ENCODE peak calls at places on chromosomes 6 and 20, in six cellular contexts. Z is GM10248, I is AG09309, N is A549, M is RWPE2, W is suprapubic skin. J is an unnamed sample.

GRCh38 chr6:26309731-26310142 is 55.3 kb upstream of the BTN3A2 start:
- DNase-seq in M (no peak), Z (no peak), W (no peak), I (no peak), N (no peak), J (no peak)

GRCh38 chr6:105400501-105400900 is 2.4 kb downstream of the PREP start:
- DNase-seq in W (no peak), Z (no peak), I (no peak), N (no peak), M (no peak), J (no peak)

GRCh38 chr6:28907394-28907793 is 16.4 kb downstream of the TRIM27 start:
- DNase-seq in Z (no peak), M (no peak), W (no peak), N (no peak), I (peak), J (no peak)

GRCh38 chr20:45235995-45236394 is 14.8 kb downstream of the SEMG2 start:
- DNase-seq in M (peak), Z (no peak), N (no peak), W (no peak), I (no peak), J (no peak)

GRCh38 chr20:41293269-41294037 is 24.1 kb downstream of the ZHX3 start:
- DNase-seq in N (no peak), Z (no peak), I (no peak), W (no peak), M (no peak), J (no peak)

GRCh38 chr6:110053395-110054240 is 75.5 kb downstream of the GPR6 start:
- DNase-seq in I (peak), M (no peak), Z (peak), W (no peak), N (peak), J (no peak)

GRCh38 chr6:47934023-47934422 is 152.2 kb downstream of the OPN5 start:
- DNase-seq in W (no peak), I (no peak), N (no peak), Z (no peak), M (no peak), J (no peak)

GRCh38 chr20:58048096-58048702 is 180.3 kb downstream of the ANKRD60 start:
- DNase-seq in W (no peak), N (peak), M (no peak), I (peak), Z (no peak), J (no peak)

GRCh38 chr20:19588731-19589130 is 169.3 kb upstream of the RIN2 start:
- DNase-seq in I (no peak), W (no peak), Z (no peak), N (no peak), M (no peak), J (no peak)

GRCh38 chr6:42923656-42924055 is 5.6 kb upstream of the CNPY3 start:
- DNase-seq in N (no peak), W (no peak), M (no peak), Z (no peak), I (peak), J (no peak)

GRCh38 chr20:58026361-58026760 is 202.1 kb downstream of the ANKRD60 start:
- DNase-seq in Z (no peak), N (no peak), I (no peak), M (no peak), W (no peak), J (no peak)

GRCh38 chr6:154459513-154459912 is 51.0 kb downstream of the CNKSR3 start:
- DNase-seq in M (no peak), I (no peak), N (no peak), W (no peak), Z (no peak), J (no peak)

GRCh38 chr6:4920914-4921410 is 82.9 kb downstream of the RPP40 start:
- DNase-seq in Z (no peak), W (no peak), I (no peak), N (no peak), M (no peak), J (no peak)

GRCh38 chr6:138004423-138005287 is 102.6 kb downstream of the PERP start:
- DNase-seq in Z (peak), W (no peak), I (peak), N (peak), M (no peak), J (no peak)

GRCh38 chr6:12012566-12013367 is 655 bp downstream of the HIVEP1 start:
- DNase-seq in W (peak), N (peak), I (no peak), Z (peak), M (peak), J (peak)

GRCh38 chr6:93193868-93194267 is 225.5 kb downstream of the EPHA7 start:
- DNase-seq in N (no peak), I (no peak), M (no peak), Z (no peak), W (no peak), J (no peak)

GRCh38 chr6:3697609-3698008 is 53.9 kb downstream of the PXDC1 start:
- DNase-seq in M (no peak), I (peak), W (no peak), N (no peak), Z (no peak), J (no peak)

GRCh38 chr6:44229376-44230033 is 6.1 kb downstream of the SLC29A1 start:
- DNase-seq in W (no peak), Z (peak), I (no peak), N (no peak), M (no peak), J (peak)

GRCh38 chr6:122799140-122799539 is 10.1 kb downstream of the SMPDL3A start:
- DNase-seq in W (no peak), Z (no peak), N (no peak), M (no peak), I (no peak), J (no peak)

GRCh38 chr6:122770835-122771601 is 8.5 kb upstream of the FABP7 start:
- DNase-seq in I (no peak), M (no peak), Z (no peak), W (no peak), N (no peak), J (no peak)

GRCh38 chr6:131914967-131915751 is 36.0 kb downstream of the CCN2 start:
- DNase-seq in N (peak), M (no peak), W (no peak), Z (peak), I (no peak), J (no peak)

GRCh38 chr20:33686008-33686983 is at the start of gene E2F1:
- DNase-seq in W (peak), I (no peak), Z (peak), N (peak), M (peak), J (peak)
- TF ChIP-seq CTCF in W (no peak), I (peak), Z (peak), N (no peak), M (peak), J (peak)

DNA sequence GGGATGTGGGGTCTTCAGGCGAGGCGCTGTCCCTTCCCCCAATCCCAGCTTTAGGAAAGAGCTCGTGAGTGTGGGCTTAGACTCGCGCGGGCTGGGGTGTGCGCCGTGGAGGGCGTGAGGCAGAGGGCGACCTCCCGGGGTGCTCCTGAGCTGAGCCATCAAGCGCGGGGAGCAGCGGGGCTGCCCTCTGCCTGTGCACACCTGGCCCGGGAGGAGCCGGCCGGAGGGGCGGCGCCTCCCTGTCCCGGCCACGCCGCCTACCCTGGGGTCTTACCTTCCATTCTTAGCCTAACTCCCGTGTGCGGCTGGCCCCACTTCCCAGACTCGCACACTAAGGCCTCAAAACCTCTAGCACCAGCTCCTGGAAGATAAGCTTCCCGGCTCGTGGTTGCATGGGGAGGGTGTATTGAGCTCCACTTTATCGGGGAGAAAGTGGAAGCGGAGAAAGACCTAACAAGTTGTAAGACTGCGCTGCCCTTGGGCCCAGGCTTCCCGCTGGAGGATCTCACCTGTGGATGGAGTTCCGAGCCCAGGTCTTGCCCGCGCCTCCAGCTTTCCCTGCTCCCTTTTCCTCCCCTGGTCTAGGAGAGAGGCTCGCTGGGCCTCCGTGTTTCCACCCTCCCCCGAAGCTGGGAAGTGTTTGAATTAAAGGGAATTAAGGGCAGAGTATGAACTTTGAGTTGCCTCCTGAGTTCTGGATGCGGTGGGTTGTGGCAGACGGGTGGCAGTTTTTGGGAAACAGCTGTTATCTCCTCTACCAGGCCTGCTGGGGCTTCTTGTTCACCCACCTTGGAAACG is 1.2 kb downstream of the DNMT3B start:
- DNase-seq in M (no peak), W (no peak), N (no peak), I (no peak), Z (peak), J (peak)
- TF ChIP-seq CTCF in M (no peak), W (no peak), N (no peak), I (no peak), Z (no peak), J (no peak)

GRCh38 chr6:160101262-160102205 is 20.1 kb upstream of the SLC22A1 start:
- DNase-seq in M (no peak), Z (no peak), W (no peak), I (no peak), N (no peak), J (no peak)

GRCh38 chr6:160104821-160105517 is 16.6 kb upstream of the SLC22A1 start:
- DNase-seq in I (no peak), Z (no peak), N (no peak), W (no peak), M (no peak), J (no peak)

GRCh38 chr6:160102399-160102798 is 19.2 kb upstream of the SLC22A1 start:
- DNase-seq in W (no peak), Z (no peak), N (no peak), I (no peak), M (no peak), J (no peak)

GRCh38 chr6:160103825-160104100 is 17.9 kb upstream of the SLC22A1 start:
- DNase-seq in M (no peak), N (no peak), I (no peak), Z (no peak), W (no peak), J (no peak)

GRCh38 chr6:160102956-160103824 is 18.4 kb upstream of the SLC22A1 start:
- DNase-seq in Z (no peak), N (peak), I (no peak), W (no peak), M (no peak), J (no peak)
- TF ChIP-seq CTCF in Z (peak), N (peak), I (peak), W (no peak), M (peak), J (peak)

GRCh38 chr20:50337521-50338466 is 147.2 kb downstream of the CEBPB start:
- DNase-seq in Z (no peak), M (peak), I (no peak), N (no peak), W (no peak), J (peak)

GRCh38 chr20:50339196-50339901 is 148.7 kb downstream of the CEBPB start:
- DNase-seq in M (peak), N (no peak), I (no peak), Z (no peak), W (no peak), J (peak)

GRCh38 chr20:50340586-50340985 is 150.0 kb downstream of the CEBPB start:
- DNase-seq in Z (no peak), I (no peak), N (no peak), W (no peak), M (no peak), J (no peak)

GRCh38 chr20:50336631-50337030 is 146.0 kb downstream of the CEBPB start:
- DNase-seq in I (no peak), W (no peak), M (no peak), Z (no peak), N (no peak), J (no peak)

GRCh38 chr20:50338479-50339195 is 148.0 kb downstream of the CEBPB start:
- DNase-seq in Z (peak), M (peak), I (no peak), N (no peak), W (no peak), J (peak)
- TF ChIP-seq CTCF in Z (no peak), M (no peak), I (no peak), N (no peak), W (no peak), J (no peak)

GRCh38 chr6:22513667-22514066 is 55.7 kb upstream of the HDGFL1 start:
- DNase-seq in M (no peak), N (no peak), Z (no peak), W (no peak), I (no peak), J (no peak)

GRCh38 chr6:22521035-22521434 is 48.3 kb upstream of the HDGFL1 start:
- DNase-seq in W (no peak), M (no peak), N (no peak), Z (no peak), I (no peak), J (no peak)

DNA sequence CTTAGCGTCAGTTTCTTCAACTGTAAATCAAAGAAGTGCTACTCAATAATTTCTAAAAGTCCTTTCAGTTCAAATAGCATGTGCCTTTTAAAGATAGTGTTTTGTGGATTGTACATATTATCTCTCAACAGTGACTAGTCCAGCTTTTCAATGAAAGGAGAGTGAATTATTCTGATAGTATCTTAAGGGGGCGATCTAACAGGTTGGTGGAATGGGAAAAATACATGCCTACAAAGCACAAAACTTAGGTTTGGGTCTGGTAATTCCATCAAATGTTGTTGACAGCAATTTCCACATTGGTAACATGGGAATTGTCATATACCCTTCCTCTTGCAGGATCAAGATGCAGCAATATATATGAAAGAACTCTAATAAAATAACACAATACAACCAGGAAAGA is 50.1 kb upstream of the HDGFL1 start:
- DNase-seq in N (no peak), I (no peak), W (no peak), Z (no peak), M (no peak), J (no peak)
- TF ChIP-seq CTCF in N (no peak), I (no peak), W (no peak), Z (no peak), M (no peak), J (no peak)

GRCh38 chr6:142828030-142828429 is 116.9 kb downstream of the HIVEP2 start:
- DNase-seq in N (no peak), Z (no peak), I (no peak), W (no peak), M (no peak), J (no peak)

GRCh38 chr6:142825760-142826159 is 119.2 kb downstream of the HIVEP2 start:
- DNase-seq in Z (no peak), W (no peak), N (no peak), M (no peak), I (no peak), J (no peak)

GRCh38 chr6:142830807-142831206 is 114.2 kb downstream of the HIVEP2 start:
- DNase-seq in N (no peak), W (no peak), M (no peak), I (no peak), Z (no peak), J (no peak)

GRCh38 chr6:142824491-142824890 is 120.5 kb downstream of the HIVEP2 start:
- DNase-seq in W (no peak), Z (no peak), I (no peak), N (no peak), M (no peak), J (no peak)

GRCh38 chr6:142827356-142827755 is 117.6 kb downstream of the HIVEP2 start:
- DNase-seq in M (no peak), I (no peak), N (no peak), Z (no peak), W (no peak), J (no peak)
- TF ChIP-seq CTCF in M (no peak), I (no peak), N (no peak), Z (no peak), W (no peak), J (no peak)

GRCh38 chr6:70956191-70956450 is 739 bp downstream of the B3GAT2 start:
- DNase-seq in W (no peak), N (no peak), I (no peak), Z (peak), M (no peak), J (no peak)
- TF ChIP-seq CTCF in W (no peak), N (no peak), I (no peak), Z (no peak), M (peak), J (peak)

GRCh38 chr6:23752414-23752813 is 373.6 kb upstream of the NRSN1 start:
- DNase-seq in N (no peak), M (no peak), I (no peak), W (no peak), Z (no peak), J (no peak)

GRCh38 chr6:23754197-23754596 is 371.8 kb upstream of the NRSN1 start:
- DNase-seq in Z (no peak), N (no peak), W (no peak), M (no peak), I (no peak), J (no peak)
- TF ChIP-seq CTCF in Z (no peak), N (no peak), W (no peak), M (peak), I (no peak), J (peak)

GRCh38 chr20:64050261-64051032 is 1.0 kb upstream of the SOX18 start:
- DNase-seq in N (no peak), W (no peak), I (no peak), M (no peak), Z (no peak), J (no peak)
- TF ChIP-seq CTCF in N (no peak), W (no peak), I (no peak), M (no peak), Z (no peak), J (no peak)

J was measured in chondrocyte.